ENCODE peak calls at places on chromosomes 12 and 14, in four cellular contexts. M, C, Q and G are unnamed samples.

GRCh38 chr12:124762791-124763593 is 100.7 kb downstream of the SCARB1 start:
- DNase-seq in Q (no peak), C (no peak), M (no peak), G (no peak)

GRCh38 chr12:101939856-101940265 is 62.5 kb downstream of the DRAM1 start:
- DNase-seq in Q (peak; percentile 17), M (peak; percentile 27), C (peak; percentile 71), G (peak; percentile 72)

GRCh38 chr12:78101946-78102635 is 271.4 kb downstream of the NAV3 start:
- DNase-seq in M (no peak), Q (no peak), C (peak; percentile 32), G (no peak)

GRCh38 chr12:33450480-33450879 is 10.9 kb upstream of the SYT10 start:
- DNase-seq in M (no peak), C (no peak), Q (no peak), G (no peak)

GRCh38 chr12:14729586-14729985 is 33.2 kb upstream of the GUCY2C start:
- DNase-seq in Q (no peak), M (no peak), C (no peak), G (no peak)

GRCh38 chr12:68180792-68181744 is 21.5 kb upstream of the IFNG start:
- DNase-seq in Q (no peak), M (no peak), C (no peak), G (no peak)

GRCh38 chr12:67456281-67456918 is 187.2 kb downstream of the CAND1 start:
- DNase-seq in Q (no peak), M (no peak), C (no peak), G (no peak)

GRCh38 chr12:12190087-12190809 is 76.6 kb downstream of the LRP6 start:
- DNase-seq in Q (no peak), C (no peak), M (no peak), G (no peak)

GRCh38 chr12:68263366-68263765 is 10.0 kb upstream of the IL22 start:
- DNase-seq in Q (no peak), C (no peak), M (no peak), G (no peak)

GRCh38 chr14:96001866-96002510 is 37.2 kb upstream of the C14orf132 start:
- DNase-seq in C (no peak), Q (no peak), M (no peak), G (no peak)

GRCh38 chr12:77837876-77838291 is 7.2 kb downstream of the NAV3 start:
- DNase-seq in Q (no peak), M (no peak), C (no peak), G (peak; percentile 52)

GRCh38 chr12:1103632-1104031 is 112.6 kb downstream of the ERC1 start:
- DNase-seq in C (no peak), M (no peak), Q (no peak), G (no peak)

GRCh38 chr14:88825503-88825902 is 1.1 kb downstream of the TTC8 start:
- DNase-seq in C (no peak), M (no peak), Q (no peak), G (no peak)

GRCh38 chr14:98184467-98184866 is 1087.5 kb downstream of the BCL11B start:
- DNase-seq in C (no peak), Q (no peak), M (no peak), G (no peak)

GRCh38 chr14:21923820-21924219 is 250.2 kb upstream of the OR4E1 start:
- DNase-seq in M (no peak), Q (peak; percentile 27), C (no peak), G (peak; percentile 51)

GRCh38 chr14:94031880-94032279 is 5.7 kb downstream of the OTUB2 start:
- DNase-seq in Q (no peak), M (no peak), C (no peak), G (no peak)

GRCh38 chr12:85057370-85057963 is 21.3 kb downstream of the LRRIQ1 start:
- DNase-seq in C (peak; percentile 68), M (no peak), Q (no peak), G (peak; percentile 56)

GRCh38 chr12:124694846-124695497 is 127.6 kb upstream of the NCOR2 start:
- DNase-seq in M (no peak), C (no peak), Q (no peak), G (no peak)

GRCh38 chr12:2395352-2395977 is 342.7 kb downstream of the CACNA1C start:
- DNase-seq in Q (no peak), C (peak; percentile 46), M (no peak), G (peak; percentile 26)

GRCh38 chr12:25434493-25434892 is 118.6 kb downstream of the LMNTD1 start:
- DNase-seq in Q (no peak), M (no peak), C (peak; percentile 16), G (no peak)

GRCh38 chr14:68140111-68140741 is 320.6 kb downstream of the RAD51B start:
- DNase-seq in C (peak; percentile 99), Q (no peak), M (no peak), G (no peak)

GRCh38 chr12:87253157-87253556 is 776.0 kb downstream of the C12orf50 start:
- DNase-seq in Q (no peak), C (peak; percentile 18), M (no peak), G (peak; percentile 22)

GRCh38 chr12:124370851-124371250 is 76.0 kb downstream of the RFLNA start:
- DNase-seq in C (no peak), M (no peak), Q (no peak), G (no peak)

GRCh38 chr12:113249546-113249945 is 28.3 kb downstream of the TPCN1 start:
- DNase-seq in Q (no peak), M (no peak), C (no peak), G (no peak)

GRCh38 chr12:55996201-55996714 is 818 bp upstream of the SUOX start:
- DNase-seq in C (peak; percentile 77), M (peak; percentile 16), Q (peak; percentile 40), G (peak; percentile 72)

GRCh38 chr12:104454997-104455396 is 1.8 kb upstream of the CHST11 start:
- DNase-seq in Q (no peak), M (no peak), C (peak; percentile 63), G (no peak)

GRCh38 chr14:104290756-104291122 is 152.4 kb downstream of the KIF26A start:
- DNase-seq in C (no peak), M (no peak), Q (no peak), G (no peak)

GRCh38 chr14:90795744-90796143 is 20.5 kb downstream of the TTC7B start:
- DNase-seq in C (peak; percentile 31), M (no peak), Q (no peak), G (no peak)

GRCh38 chr12:10562306-10562933 is 51.0 kb downstream of the MAGOHB start:
- DNase-seq in M (no peak), Q (no peak), C (peak; percentile 53), G (peak; percentile 40)

GRCh38 chr12:115916910-115917668 is 360.4 kb downstream of the MED13L start:
- DNase-seq in M (peak; percentile 37), Q (peak; percentile 47), C (peak; percentile 44), G (peak; percentile 9)

GRCh38 chr12:90065301-90065801 is 356.7 kb upstream of the ATP2B1 start:
- DNase-seq in M (no peak), Q (no peak), C (no peak), G (no peak)

GRCh38 chr12:43292699-43293098 is 259.3 kb downstream of the ADAMTS20 start:
- DNase-seq in Q (no peak), C (no peak), M (no peak), G (no peak)

GRCh38 chr12:92539966-92540791 is 162.6 kb upstream of the PLEKHG7 start:
- DNase-seq in C (no peak), M (no peak), Q (no peak), G (no peak)

GRCh38 chr12:29023436-29024076 is 125.5 kb upstream of the FAR2 start:
- DNase-seq in Q (no peak), C (no peak), M (no peak), G (no peak)

GRCh38 chr12:16588812-16589211 is 17.1 kb downstream of the LMO3 start:
- DNase-seq in C (no peak), Q (no peak), M (no peak), G (no peak)